ENCODE peak calls at places on chromosomes 11 and 22, in seven cellular contexts. C is transverse colon; F is CD8-positive, alpha-beta memory T cell; L is right atrium auricular region; K is SK-N-SH; W is cardiac muscle cell; N is right lobe of liver. H is an unnamed sample.

GRCh38 chr11:63763506-63764200 is 4.9 kb downstream of the ZFTA start:
- DNase-seq in C (peak; percentile 40), F (no peak), L (no peak), K (peak; percentile 41), W (peak; percentile 52), N (peak; percentile 78), H (no peak)

GRCh38 chr11:73402834-73403185 is 26.6 kb downstream of the RELT start:
- DNase-seq in C (no peak), F (peak; percentile 41), L (no peak), K (no peak), W (no peak), N (no peak), H (no peak)

GRCh38 chr11:10116588-10116987 is 177.4 kb downstream of the SBF2 start:
- DNase-seq in C (no peak), F (no peak), L (no peak), K (no peak), W (no peak), N (no peak), H (no peak)

GRCh38 chr22:39598017-39598965 is 27.7 kb downstream of the CACNA1I start:
- DNase-seq in C (peak; percentile 89), F (peak; percentile 74), L (no peak), K (no peak), W (peak; percentile 64), N (no peak), H (peak; percentile 78)

GRCh38 chr11:74702383-74703007 is 28.7 kb downstream of the CHRDL2 start:
- DNase-seq in C (peak; percentile 67), F (peak; percentile 73), L (peak; percentile 78), K (peak; percentile 84), W (peak; percentile 69), N (peak; percentile 67), H (peak; percentile 74)

GRCh38 chr11:64444838-64445441 is 86.0 kb downstream of the RPS6KA4 start:
- DNase-seq in C (no peak), F (no peak), L (no peak), K (peak; percentile 38), W (no peak), N (no peak), H (no peak)

GRCh38 chr11:4482445-4482844 is at the start of gene OR52K1:
- DNase-seq in C (no peak), F (no peak), L (no peak), K (no peak), W (no peak), N (no peak), H (no peak)

GRCh38 chr11:9755561-9755960 is 91.7 kb downstream of the SWAP70 start:
- DNase-seq in C (no peak), F (no peak), L (no peak), K (no peak), W (no peak), N (no peak), H (no peak)

GRCh38 chr11:119727523-119728081 is 1.4 kb downstream of the NECTIN1 start:
- DNase-seq in C (peak; percentile 72), F (peak; percentile 55), L (no peak), K (peak; percentile 74), W (peak; percentile 43), N (peak; percentile 60), H (peak; percentile 59)

GRCh38 chr11:31687861-31688260 is 123.3 kb downstream of the PAX6 start:
- DNase-seq in C (no peak), F (no peak), L (no peak), K (no peak), W (no peak), N (no peak), H (no peak)

GRCh38 chr11:44877908-44878459 is 72.7 kb downstream of the TP53I11 start:
- DNase-seq in C (no peak), F (no peak), L (no peak), K (no peak), W (no peak), N (no peak), H (no peak)

GRCh38 chr22:18147791-18148507 is 2.0 kb upstream of the USP18 start:
- DNase-seq in C (no peak), F (no peak), L (no peak), K (no peak), W (no peak), N (no peak), H (no peak)

GRCh38 chr11:128956401-128957203 is 13.9 kb upstream of the TP53AIP1 start:
- DNase-seq in C (peak; percentile 23), F (no peak), L (no peak), K (peak; percentile 78), W (peak; percentile 83), N (no peak), H (no peak)

GRCh38 chr11:35097814-35098213 is 41.2 kb upstream of the CD44 start:
- DNase-seq in C (no peak), F (no peak), L (no peak), K (no peak), W (no peak), N (no peak), H (no peak)

GRCh38 chr11:134509381-134510068 is 97.5 kb upstream of the B3GAT1 start:
- DNase-seq in C (no peak), F (no peak), L (no peak), K (no peak), W (no peak), N (peak; percentile 28), H (peak; percentile 25)

GRCh38 chr11:3855808-3856491 is 486 bp downstream of the STIM1 start:
- DNase-seq in C (peak; percentile 57), F (peak; percentile 72), L (peak; percentile 67), K (no peak), W (peak; percentile 51), N (peak; percentile 82), H (peak; percentile 46)

GRCh38 chr11:65279713-65280459 is 18.1 kb downstream of the POLA2 start:
- DNase-seq in C (no peak), F (peak; percentile 69), L (peak; percentile 80), K (no peak), W (no peak), N (no peak), H (peak; percentile 38)

GRCh38 chr22:20247010-20247505 is 21.1 kb downstream of the RTN4R start:
- DNase-seq in C (no peak), F (no peak), L (no peak), K (no peak), W (peak; percentile 35), N (peak; percentile 87), H (no peak)

GRCh38 chr22:41888638-41889200 is 26.2 kb downstream of the SHISA8 start:
- DNase-seq in C (no peak), F (no peak), L (no peak), K (no peak), W (no peak), N (no peak), H (no peak)

GRCh38 chr22:41880653-41881052 is 34.2 kb downstream of the SHISA8 start:
- DNase-seq in C (no peak), F (no peak), L (no peak), K (no peak), W (no peak), N (no peak), H (no peak)

GRCh38 chr22:41883400-41883799 is 31.5 kb downstream of the SHISA8 start:
- DNase-seq in C (no peak), F (no peak), L (no peak), K (no peak), W (no peak), N (no peak), H (no peak)

GRCh38 chr22:41885116-41885515 is 29.8 kb downstream of the SHISA8 start:
- DNase-seq in C (no peak), F (no peak), L (no peak), K (no peak), W (no peak), N (no peak), H (no peak)

DNA sequence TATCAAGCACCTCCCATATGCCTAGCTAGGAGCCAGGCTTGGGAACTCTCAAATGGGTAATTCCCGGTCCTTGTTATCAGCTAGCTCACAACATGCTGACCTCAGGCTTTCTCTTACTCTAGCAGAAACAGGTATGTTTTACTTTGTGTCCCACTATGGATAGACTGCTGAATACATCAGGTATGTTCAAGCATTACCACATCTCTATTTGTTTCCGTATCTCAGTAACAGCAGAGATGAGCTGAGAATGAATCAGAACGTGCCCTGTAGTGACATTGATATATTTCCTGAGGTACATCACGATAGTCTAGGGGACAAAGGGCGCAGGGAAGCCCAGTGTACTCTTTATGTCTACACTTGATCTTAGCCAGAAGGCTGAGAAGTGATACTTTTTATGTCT is 29.3 kb downstream of the SHISA8 start:
- DNase-seq in C (no peak), F (no peak), L (no peak), K (no peak), W (no peak), N (no peak), H (no peak)
- H3K27ac ChIP-seq in C (no peak overlapping the region), F (no peak overlapping the region), L (no peak overlapping the region), K (no peak overlapping the region), W (no peak overlapping the region), N (no peak overlapping the region), H (no peak overlapping the region)

DNA sequence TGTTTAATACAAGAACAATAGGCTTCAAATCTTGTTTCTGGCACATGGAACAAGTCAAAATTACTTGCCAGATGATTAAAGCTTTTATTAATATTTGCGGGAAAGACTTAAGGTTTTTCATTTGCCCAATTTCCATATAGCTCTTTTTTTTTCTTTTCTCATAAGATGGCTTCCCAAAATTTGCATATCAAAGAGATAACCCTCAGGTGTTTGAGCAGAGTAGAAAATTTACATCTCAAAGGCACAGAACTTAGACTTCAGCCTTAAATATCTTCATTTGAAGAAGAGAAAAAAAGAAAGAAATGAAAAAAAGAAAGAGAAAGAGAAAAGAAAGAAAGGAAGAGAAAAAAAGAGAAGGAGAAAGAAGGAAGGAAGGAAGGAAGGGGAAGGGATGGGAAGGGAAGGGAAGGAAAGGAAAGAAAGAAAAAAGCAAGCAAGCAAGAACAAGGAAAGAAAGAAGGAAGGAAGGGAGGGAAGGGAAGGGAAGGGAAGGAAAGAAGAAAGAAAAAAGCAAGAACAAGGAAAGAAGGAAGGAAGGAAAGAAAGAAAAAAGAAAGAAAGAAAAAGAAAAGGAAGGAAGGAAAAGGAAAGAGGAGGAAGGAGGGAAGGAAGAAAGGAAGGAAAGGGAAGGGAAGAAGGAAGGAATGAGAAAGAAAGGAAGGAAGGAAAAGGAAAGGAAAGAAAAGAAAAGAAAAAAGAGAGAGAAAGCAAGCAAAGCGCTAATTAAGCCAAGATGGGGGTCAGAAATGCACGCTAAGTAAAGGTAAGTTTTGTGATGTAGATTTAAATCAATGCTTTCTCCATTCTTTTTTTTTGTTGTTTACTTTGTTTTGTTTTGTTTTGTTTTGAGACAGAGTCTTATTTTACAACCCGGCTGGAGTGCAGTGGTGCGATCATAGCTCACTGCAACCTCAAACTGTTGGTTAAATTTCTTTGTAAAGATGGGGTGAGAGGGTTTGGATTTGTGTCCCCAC is 20.2 kb upstream of the IFITM3 start:
- DNase-seq in C (no peak), F (no peak), L (no peak), K (no peak), W (no peak), N (no peak), H (no peak)
- H3K4me3 ChIP-seq in C (no peak overlapping the region), F (no peak overlapping the region), L (no peak overlapping the region), K (no peak overlapping the region), W (no peak overlapping the region), N (no peak overlapping the region), H (no peak overlapping the region)

DNA sequence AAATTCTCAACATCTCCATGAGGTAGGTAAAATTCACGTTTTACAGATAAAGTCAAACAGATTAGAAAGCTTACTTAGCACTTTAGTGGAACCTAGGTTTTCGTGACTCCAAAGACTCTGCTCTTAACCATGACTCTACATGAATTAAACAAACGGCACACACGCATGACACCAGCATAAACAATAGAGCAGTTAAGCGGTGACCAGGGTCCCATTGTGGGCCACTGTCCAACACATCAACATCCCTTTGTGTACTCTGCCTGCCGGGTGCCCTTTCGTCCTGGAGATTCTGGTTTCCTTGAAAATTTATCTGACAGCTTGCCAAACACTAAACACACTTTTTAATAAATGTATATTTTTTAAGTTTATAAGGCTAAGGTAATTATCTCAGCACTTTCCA is 941.7 kb downstream of the OPCML start:
- DNase-seq in C (no peak), F (no peak), L (no peak), K (no peak), W (no peak), N (no peak), H (no peak)
- H3K27ac ChIP-seq in C (no peak overlapping the region), F (no peak overlapping the region), L (no peak overlapping the region), K (no peak overlapping the region), W (no peak overlapping the region), N (no peak overlapping the region), H (no peak overlapping the region)

GRCh38 chr11:125166903-125167291 is 2.3 kb downstream of the PKNOX2 start:
- DNase-seq in C (no peak), F (no peak), L (no peak), K (no peak), W (no peak), N (no peak), H (no peak)
- H3K4me3 ChIP-seq in C (no peak overlapping the region), F (no peak overlapping the region), L (peak overlapping the region; percentile 71), K (no peak overlapping the region), W (peak overlapping the region; percentile 75), N (peak overlapping the region; percentile 53), H (peak overlapping the region; percentile 64)

H was measured in stomach.